ENCODE peak calls at places on chromosomes 7 and 10, in six cellular contexts. I is EH; B is midbrain; T is RCC 7860; N is stimulated activated CD4-positive, alpha-beta T cell treated with anti-CD3 and anti-CD28 coated beads, Interleukin-15, amount 100 ng/mL, for 24 hours; M is astrocyte. D is an unnamed sample.

GRCh38 chr10:19654576-19654975 is 161.7 kb upstream of the PLXDC2 start:
- DNase-seq in I (peak; percentile 73), B (no peak), T (peak; percentile 53), N (no peak), M (peak; percentile 81), D (no peak)

GRCh38 chr7:108071551-108071950 is 58.6 kb downstream of the LAMB4 start:
- DNase-seq in I (no peak), B (no peak), T (no peak), N (no peak), M (no peak), D (no peak)

GRCh38 chr10:3691482-3691881 is 93.5 kb downstream of the KLF6 start:
- DNase-seq in I (peak; percentile 15), B (no peak), T (no peak), N (no peak), M (no peak), D (peak; percentile 72)

GRCh38 chr10:49516216-49516970 is 22.5 kb downstream of the ERCC6 start:
- DNase-seq in I (no peak), B (no peak), T (no peak), N (no peak), M (no peak), D (no peak)

GRCh38 chr7:11831727-11832495 is at the start of gene THSD7A:
- DNase-seq in I (peak; percentile 29), B (peak; percentile 64), T (no peak), N (peak; percentile 25), M (peak; percentile 48), D (peak; percentile 85)

GRCh38 chr7:51645707-51646298 is 329.2 kb upstream of the COBL start:
- DNase-seq in I (no peak), B (no peak), T (no peak), N (no peak), M (no peak), D (no peak)

GRCh38 chr10:49220031-49220430 is 31.8 kb upstream of the TMEM273 start:
- DNase-seq in I (peak; percentile 20), B (no peak), T (no peak), N (no peak), M (peak; percentile 14), D (no peak)

GRCh38 chr10:92387289-92387940 is 96.4 kb downstream of the MARCHF5 start:
- DNase-seq in I (peak; percentile 76), B (no peak), T (peak; percentile 24), N (peak; percentile 29), M (peak; percentile 58), D (peak; percentile 92)

GRCh38 chr10:54444184-54444583 is 356.8 kb downstream of the PCDH15 start:
- DNase-seq in I (no peak), B (no peak), T (no peak), N (no peak), M (no peak), D (no peak)

GRCh38 chr7:95950698-95951097 is 178.3 kb downstream of the DYNC1I1 start:
- DNase-seq in I (no peak), B (no peak), T (no peak), N (no peak), M (no peak), D (no peak)

GRCh38 chr7:78530351-78530750 is 731.8 kb downstream of the PHTF2 start:
- DNase-seq in I (peak; percentile 82), B (peak; percentile 59), T (no peak), N (no peak), M (peak; percentile 55), D (no peak)

GRCh38 chr7:55052726-55053431 is 34.1 kb downstream of the EGFR start:
- DNase-seq in I (peak; percentile 66), B (no peak), T (peak; percentile 80), N (no peak), M (peak; percentile 58), D (no peak)

GRCh38 chr10:120819366-120819765 is 31.8 kb upstream of the WDR11 start:
- DNase-seq in I (no peak), B (no peak), T (no peak), N (no peak), M (peak; percentile 49), D (no peak)

GRCh38 chr7:32206987-32207386 is 136.8 kb upstream of the PDE1C start:
- DNase-seq in I (peak; percentile 28), B (no peak), T (no peak), N (no peak), M (peak; percentile 11), D (peak; percentile 83)

GRCh38 chr10:86071758-86072157 is 294.8 kb downstream of the GRID1 start:
- DNase-seq in I (no peak), B (no peak), T (no peak), N (no peak), M (no peak), D (peak; percentile 24)

GRCh38 chr7:27170936-27171635 is 3.0 kb downstream of the HOXA10 start:
- DNase-seq in I (peak; percentile 65), B (no peak), T (peak; percentile 61), N (peak; percentile 1), M (no peak), D (peak; percentile 85)

GRCh38 chr10:450463-450862 is 239.0 kb downstream of the DIP2C start:
- DNase-seq in I (no peak), B (no peak), T (no peak), N (no peak), M (no peak), D (no peak)